ENCODE peak calls at places on chromosomes 12 and 14, in five cellular contexts. C is right lobe of liver, N is fibroblast of mammary gland, X is ovary, T is astrocyte. F is an unnamed sample.

GRCh38 chr14:94575730-94576585 is 5.3 kb upstream of the SERPINA5 start:
- DNase-seq in N (peak; percentile 64), X (peak; percentile 15), C (no peak), T (peak; percentile 94), F (no peak)

GRCh38 chr14:101122855-101123129 is 219.3 kb upstream of the RTL1 start:
- DNase-seq in T (no peak), N (no peak), C (no peak), X (no peak), F (no peak)

GRCh38 chr12:88552672-88553079 is 27.6 kb downstream of the KITLG start:
- DNase-seq in X (no peak), T (peak; percentile 71), C (no peak), N (peak; percentile 59), F (peak; percentile 77)

GRCh38 chr14:86296173-86296572 is 766.2 kb downstream of the FLRT2 start:
- DNase-seq in N (peak; percentile 5), X (no peak), C (no peak), T (no peak), F (peak; percentile 7)

GRCh38 chr12:27780612-27781408 is 774 bp upstream of the MANSC4 start:
- DNase-seq in X (peak; percentile 37), T (peak; percentile 58), N (peak; percentile 72), C (peak; percentile 21), F (peak; percentile 68)

GRCh38 chr12:91884216-91884615 is 261.4 kb downstream of the BTG1 start:
- DNase-seq in C (no peak), X (no peak), T (no peak), N (no peak), F (no peak)

GRCh38 chr14:95260537-95261440 is 58.9 kb downstream of the CLMN start:
- DNase-seq in T (peak; percentile 88), C (no peak), X (no peak), N (peak; percentile 96), F (peak; percentile 88)

GRCh38 chr12:54993181-54993835 is 8.7 kb upstream of the TESPA1 start:
- DNase-seq in N (peak; percentile 67), C (no peak), T (peak; percentile 55), X (peak; percentile 51), F (peak; percentile 68)

GRCh38 chr12:2231011-2231595 is 178.3 kb downstream of the CACNA1C start:
- DNase-seq in N (peak; percentile 28), T (no peak), C (no peak), X (no peak), F (no peak)

GRCh38 chr14:103356151-103356766 is 22.2 kb downstream of the EIF5 start:
- DNase-seq in T (no peak), X (no peak), N (no peak), C (no peak), F (peak; percentile 40)

GRCh38 chr14:95265106-95266094 is 54.3 kb downstream of the CLMN start:
- DNase-seq in X (no peak), C (peak; percentile 41), N (peak; percentile 99), T (peak; percentile 99), F (peak; percentile 76)

GRCh38 chr14:71855399-71856036 is 76.7 kb upstream of the RGS6 start:
- DNase-seq in C (peak; percentile 66), N (peak; percentile 69), X (peak; percentile 21), T (peak; percentile 30), F (peak; percentile 59)

GRCh38 chr12:2295941-2296461 is 243.2 kb downstream of the CACNA1C start:
- DNase-seq in X (no peak), C (no peak), N (peak; percentile 89), T (peak; percentile 78), F (peak; percentile 68)

GRCh38 chr14:93023039-93023438 is 92.7 kb downstream of the ITPK1 start:
- DNase-seq in C (no peak), N (peak; percentile 33), T (no peak), X (no peak), F (no peak)

GRCh38 chr12:111298583-111299436 is 70.1 kb downstream of the PHETA1 start:
- DNase-seq in X (no peak), N (peak; percentile 46), T (peak; percentile 15), C (peak; percentile 49), F (peak; percentile 48)

GRCh38 chr12:131607658-131608447 is 103.0 kb upstream of the SFSWAP start:
- DNase-seq in X (no peak), N (no peak), C (no peak), T (no peak), F (no peak)

GRCh38 chr12:62290804-62291203 is 30.6 kb downstream of the USP15 start:
- DNase-seq in T (peak; percentile 10), X (no peak), N (no peak), C (no peak), F (peak; percentile 24)

GRCh38 chr14:99684356-99684952 is 356 bp downstream of the CYP46A1 start:
- DNase-seq in T (no peak), C (no peak), N (no peak), X (no peak), F (no peak)

GRCh38 chr12:68178774-68179439 is 19.4 kb upstream of the IFNG start:
- DNase-seq in C (no peak), N (no peak), T (no peak), X (no peak), F (no peak)

GRCh38 chr12:113103756-113104450 is 31.7 kb downstream of the RASAL1 start:
- DNase-seq in N (no peak), X (no peak), C (no peak), T (no peak), F (no peak)

GRCh38 chr12:13175499-13175898 is 21.0 kb upstream of the EMP1 start:
- DNase-seq in T (peak; percentile 70), N (peak; percentile 81), X (no peak), C (no peak), F (peak; percentile 47)

GRCh38 chr14:81435578-81436295 is 35.6 kb upstream of the STON2 start:
- DNase-seq in T (no peak), C (peak; percentile 59), X (peak; percentile 63), N (no peak), F (peak; percentile 44)

GRCh38 chr14:46250113-46250703 is 401.4 kb downstream of the RPL10L start:
- DNase-seq in T (no peak), X (no peak), C (no peak), N (peak; percentile 37), F (peak; percentile 6)

GRCh38 chr14:65632487-65632886 is 220.0 kb downstream of the FUT8 start:
- DNase-seq in N (no peak), X (no peak), C (no peak), T (no peak), F (no peak)

GRCh38 chr12:24993756-24994155 is 44.9 kb upstream of the BCAT1 start:
- DNase-seq in C (no peak), X (no peak), N (no peak), T (no peak), F (no peak)

GRCh38 chr14:21923820-21924219 is 250.2 kb upstream of the OR4E1 start:
- DNase-seq in C (no peak), T (no peak), X (no peak), N (no peak), F (no peak)

GRCh38 chr12:83015390-83016225 is 328.9 kb downstream of the TMTC2 start:
- DNase-seq in N (peak; percentile 1), C (no peak), T (peak; percentile 29), X (peak; percentile 36), F (peak; percentile 45)

GRCh38 chr14:54642950-54643695 is 76.2 kb downstream of the SAMD4A start:
- DNase-seq in C (no peak), N (peak; percentile 51), X (no peak), T (peak; percentile 80), F (peak; percentile 85)

GRCh38 chr12:73418541-73418940 is 1119.1 kb upstream of the ATXN7L3B start:
- DNase-seq in N (no peak), C (no peak), T (no peak), X (no peak), F (no peak)

GRCh38 chr12:94841171-94841570 is 162.3 kb downstream of the NDUFA12 start:
- DNase-seq in T (no peak), X (no peak), N (no peak), C (no peak), F (peak; percentile 68)

GRCh38 chr12:100675432-100675831 is 101.9 kb downstream of the GAS2L3 start:
- DNase-seq in N (peak; percentile 79), X (peak; percentile 23), T (peak; percentile 34), C (no peak), F (peak; percentile 45)

GRCh38 chr12:29234552-29234951 is 85.5 kb downstream of the FAR2 start:
- DNase-seq in N (no peak), T (no peak), X (no peak), C (no peak), F (no peak)
- H3K4me3 ChIP-seq in N (no peak overlapping the region), T (no peak overlapping the region), X (no peak overlapping the region), C (no peak overlapping the region), F (no peak overlapping the region)

GRCh38 chr12:48716168-48716492 is 377 bp downstream of the CCNT1 start:
- DNase-seq in X (no peak), T (no peak), C (no peak), N (peak; percentile 7), F (peak; percentile 14)
- H3K4me3 ChIP-seq in X (peak overlapping the region; percentile 49), T (peak overlapping the region; percentile 81), C (peak overlapping the region; percentile 67), N (peak overlapping the region; percentile 98), F (peak overlapping the region; percentile 94)

GRCh38 chr14:51080622-51081021 is 14.3 kb downstream of the TRIM9 start:
- DNase-seq in X (no peak), C (no peak), T (no peak), N (no peak), F (no peak)

GRCh38 chr14:51081712-51082111 is 13.2 kb downstream of the TRIM9 start:
- DNase-seq in X (no peak), N (no peak), C (no peak), T (no peak), F (no peak)

GRCh38 chr14:51079489-51079888 is 15.4 kb downstream of the TRIM9 start:
- DNase-seq in C (no peak), T (no peak), N (peak; percentile 40), X (no peak), F (no peak)

GRCh38 chr14:51081209-51081608 is 13.7 kb downstream of the TRIM9 start:
- DNase-seq in T (peak; percentile 49), X (no peak), N (no peak), C (no peak), F (peak; percentile 52)

GRCh38 chr14:51079085-51079484 is 15.8 kb downstream of the TRIM9 start:
- DNase-seq in N (peak; percentile 77), C (no peak), X (no peak), T (no peak), F (no peak)
- H3K4me3 ChIP-seq in N (no peak overlapping the region), C (no peak overlapping the region), X (no peak overlapping the region), T (no peak overlapping the region), F (no peak overlapping the region)

GRCh38 chr12:49223590-49224369 is 34.9 kb upstream of the TUBA1A start:
- DNase-seq in C (no peak), T (no peak), N (no peak), X (no peak), F (no peak)
- H3K4me3 ChIP-seq in C (no peak overlapping the region), T (no peak overlapping the region), N (no peak overlapping the region), X (no peak overlapping the region), F (no peak overlapping the region)

GRCh38 chr12:21946983-21947382 is 5.8 kb upstream of the ABCC9 start:
- DNase-seq in N (no peak), C (no peak), T (no peak), X (no peak), F (no peak)
- H3K4me3 ChIP-seq in N (no peak overlapping the region), C (no peak overlapping the region), T (no peak overlapping the region), X (no peak overlapping the region), F (no peak overlapping the region)